ENCODE peak calls at places on chromosomes 7 and 10, in ten cellular contexts. A is GM23338; X is memory B cell; K is central memory CD4-positive, alpha-beta T cell; V is nephron progenitor cell; B is central memory CD8-positive, alpha-beta T cell; M is fibroblast of the aortic adventitia; Y is right cardiac atrium; N is amniotic stem cell; P is stromal cell of bone marrow. G is an unnamed sample.

GRCh38 chr10:78576276-78576675 is 492.5 kb upstream of the ZMIZ1 start:
- DNase-seq in A (no peak), X (no peak), K (no peak), V (no peak), B (no peak), M (no peak), Y (no peak), N (no peak), P (no peak), G (no peak)

GRCh38 chr7:140676303-140676702 is 3.6 kb downstream of the ADCK2 start:
- DNase-seq in A (no peak), X (peak; percentile 57), K (no peak), V (no peak), B (no peak), M (no peak), Y (no peak), N (no peak), P (no peak), G (no peak)

GRCh38 chr7:35785250-35785649 is 15.6 kb upstream of the SEPTIN7 start:
- DNase-seq in A (no peak), X (no peak), K (no peak), V (no peak), B (no peak), M (no peak), Y (no peak), N (no peak), P (no peak), G (no peak)

GRCh38 chr10:48634198-48634983 is 29.5 kb upstream of the ARHGAP22 start:
- DNase-seq in A (no peak), X (peak; percentile 71), K (no peak), V (no peak), B (no peak), M (peak; percentile 95), Y (peak; percentile 84), N (no peak), P (peak; percentile 95), G (peak; percentile 78)

GRCh38 chr10:28878236-28878970 is 201.1 kb downstream of the BAMBI start:
- DNase-seq in A (no peak), X (no peak), K (no peak), V (no peak), B (no peak), M (no peak), Y (no peak), N (no peak), P (no peak), G (no peak)

GRCh38 chr7:33137098-33137497 is 7.7 kb downstream of the BBS9 start:
- DNase-seq in A (peak; percentile 51), X (no peak), K (no peak), V (no peak), B (no peak), M (no peak), Y (no peak), N (no peak), P (no peak), G (no peak)

GRCh38 chr10:127576751-127577161 is 27.6 kb downstream of the NPS start:
- DNase-seq in A (no peak), X (no peak), K (no peak), V (no peak), B (no peak), M (no peak), Y (no peak), N (no peak), P (no peak), G (no peak)

GRCh38 chr10:78341953-78342614 is 308.4 kb downstream of the RPS24 start:
- DNase-seq in A (no peak), X (no peak), K (no peak), V (no peak), B (no peak), M (no peak), Y (no peak), N (no peak), P (no peak), G (no peak)

GRCh38 chr7:81600608-81601007 is 169.2 kb downstream of the HGF start:
- DNase-seq in A (no peak), X (no peak), K (no peak), V (no peak), B (no peak), M (peak; percentile 90), Y (no peak), N (peak; percentile 46), P (peak; percentile 78), G (peak; percentile 75)

GRCh38 chr10:70355234-70356021 is 27.0 kb downstream of the LRRC20 start:
- DNase-seq in A (no peak), X (peak; percentile 40), K (no peak), V (no peak), B (no peak), M (no peak), Y (no peak), N (no peak), P (no peak), G (no peak)

GRCh38 chr7:73718438-73718881 is 1.0 kb downstream of the STX1A start:
- DNase-seq in A (no peak), X (no peak), K (peak; percentile 18), V (no peak), B (no peak), M (no peak), Y (peak; percentile 30), N (no peak), P (no peak), G (no peak)

G was measured in astrocyte of the spinal cord.